ENCODE peak calls at places on chromosomes 7 and 10, in nine cellular contexts. One of them, this sample, is unnamed.

GRCh38 chr7:47254081-47255006 is 327.6 kb downstream of the TNS3 start:
- DNase-seq in posterior cingulate gyrus: peak
- DNase-seq in cardiac muscle cell: peak
- DNase-seq in lower lobe of right lung: peak
- DNase-seq in HT-29: peak
- DNase-seq in stimulated activated CD8-positive, alpha-beta memory T cell treated with anti-CD3 and anti-CD28 coated beads, Interleukin-2, amount 100 ng/mL, for 48 hours: peak
- DNase-seq in choroid plexus epithelial cell: peak
- DNase-seq in heart right ventricle: peak
- DNase-seq in NCI-H1105: peak
- DNase-seq in this sample: peak

GRCh38 chr7:12646139-12646538 is 41.3 kb upstream of the ARL4A start:
- DNase-seq in posterior cingulate gyrus: no peak
- DNase-seq in cardiac muscle cell: no peak
- DNase-seq in lower lobe of right lung: no peak
- DNase-seq in HT-29: no peak
- DNase-seq in stimulated activated CD8-positive, alpha-beta memory T cell treated with anti-CD3 and anti-CD28 coated beads, Interleukin-2, amount 100 ng/mL, for 48 hours: no peak
- DNase-seq in choroid plexus epithelial cell: peak
- DNase-seq in heart right ventricle: no peak
- DNase-seq in NCI-H1105: no peak
- DNase-seq in this sample: no peak

GRCh38 chr7:121397346-121397745 is 1.2 kb upstream of the FAM3C start:
- DNase-seq in posterior cingulate gyrus: no peak
- DNase-seq in cardiac muscle cell: no peak
- DNase-seq in lower lobe of right lung: no peak
- DNase-seq in HT-29: peak
- DNase-seq in stimulated activated CD8-positive, alpha-beta memory T cell treated with anti-CD3 and anti-CD28 coated beads, Interleukin-2, amount 100 ng/mL, for 48 hours: no peak
- DNase-seq in choroid plexus epithelial cell: no peak
- DNase-seq in heart right ventricle: no peak
- DNase-seq in NCI-H1105: no peak
- DNase-seq in this sample: no peak

GRCh38 chr10:5434017-5434753 is 21.8 kb downstream of the NET1 start:
- DNase-seq in posterior cingulate gyrus: no peak
- DNase-seq in cardiac muscle cell: peak
- DNase-seq in lower lobe of right lung: no peak
- DNase-seq in HT-29: peak
- DNase-seq in stimulated activated CD8-positive, alpha-beta memory T cell treated with anti-CD3 and anti-CD28 coated beads, Interleukin-2, amount 100 ng/mL, for 48 hours: no peak
- DNase-seq in choroid plexus epithelial cell: peak
- DNase-seq in heart right ventricle: no peak
- DNase-seq in NCI-H1105: no peak
- DNase-seq in this sample: no peak

GRCh38 chr10:88541116-88541626 is 41.9 kb downstream of the RNLS start:
- DNase-seq in posterior cingulate gyrus: no peak
- DNase-seq in cardiac muscle cell: no peak
- DNase-seq in lower lobe of right lung: no peak
- DNase-seq in HT-29: no peak
- DNase-seq in stimulated activated CD8-positive, alpha-beta memory T cell treated with anti-CD3 and anti-CD28 coated beads, Interleukin-2, amount 100 ng/mL, for 48 hours: no peak
- DNase-seq in choroid plexus epithelial cell: peak
- DNase-seq in heart right ventricle: no peak
- DNase-seq in NCI-H1105: no peak
- DNase-seq in this sample: no peak

GRCh38 chr7:19916011-19916410 is 142.6 kb upstream of the TMEM196 start:
- DNase-seq in posterior cingulate gyrus: no peak
- DNase-seq in cardiac muscle cell: no peak
- DNase-seq in lower lobe of right lung: no peak
- DNase-seq in HT-29: peak
- DNase-seq in stimulated activated CD8-positive, alpha-beta memory T cell treated with anti-CD3 and anti-CD28 coated beads, Interleukin-2, amount 100 ng/mL, for 48 hours: no peak
- DNase-seq in choroid plexus epithelial cell: no peak
- DNase-seq in heart right ventricle: no peak
- DNase-seq in NCI-H1105: no peak
- DNase-seq in this sample: no peak

GRCh38 chr10:24952146-24952700 is at the start of gene PRTFDC1:
- DNase-seq in posterior cingulate gyrus: peak
- DNase-seq in cardiac muscle cell: no peak
- DNase-seq in lower lobe of right lung: peak
- DNase-seq in HT-29: peak
- DNase-seq in stimulated activated CD8-positive, alpha-beta memory T cell treated with anti-CD3 and anti-CD28 coated beads, Interleukin-2, amount 100 ng/mL, for 48 hours: peak
- DNase-seq in choroid plexus epithelial cell: peak
- DNase-seq in heart right ventricle: peak
- DNase-seq in NCI-H1105: peak
- DNase-seq in this sample: no peak

GRCh38 chr10:89160339-89160738 is 46.8 kb downstream of the CH25H start:
- DNase-seq in posterior cingulate gyrus: no peak
- DNase-seq in cardiac muscle cell: no peak
- DNase-seq in lower lobe of right lung: no peak
- DNase-seq in HT-29: no peak
- DNase-seq in stimulated activated CD8-positive, alpha-beta memory T cell treated with anti-CD3 and anti-CD28 coated beads, Interleukin-2, amount 100 ng/mL, for 48 hours: no peak
- DNase-seq in choroid plexus epithelial cell: no peak
- DNase-seq in heart right ventricle: no peak
- DNase-seq in NCI-H1105: no peak
- DNase-seq in this sample: no peak

GRCh38 chr10:43702936-43703281 is 54.2 kb upstream of the ZNF32 start:
- DNase-seq in posterior cingulate gyrus: peak
- DNase-seq in cardiac muscle cell: no peak
- DNase-seq in lower lobe of right lung: no peak
- DNase-seq in HT-29: no peak
- DNase-seq in stimulated activated CD8-positive, alpha-beta memory T cell treated with anti-CD3 and anti-CD28 coated beads, Interleukin-2, amount 100 ng/mL, for 48 hours: no peak
- DNase-seq in choroid plexus epithelial cell: no peak
- DNase-seq in heart right ventricle: no peak
- DNase-seq in NCI-H1105: no peak
- DNase-seq in this sample: no peak

GRCh38 chr10:110783509-110784103 is 88.1 kb upstream of the PDCD4 start:
- DNase-seq in posterior cingulate gyrus: no peak
- DNase-seq in cardiac muscle cell: no peak
- DNase-seq in lower lobe of right lung: no peak
- DNase-seq in HT-29: no peak
- DNase-seq in stimulated activated CD8-positive, alpha-beta memory T cell treated with anti-CD3 and anti-CD28 coated beads, Interleukin-2, amount 100 ng/mL, for 48 hours: peak
- DNase-seq in choroid plexus epithelial cell: no peak
- DNase-seq in heart right ventricle: no peak
- DNase-seq in NCI-H1105: no peak
- DNase-seq in this sample: no peak

GRCh38 chr10:97016728-97017473 is 168.9 kb downstream of the SLIT1 start:
- DNase-seq in posterior cingulate gyrus: no peak
- DNase-seq in cardiac muscle cell: no peak
- DNase-seq in lower lobe of right lung: no peak
- DNase-seq in HT-29: no peak
- DNase-seq in stimulated activated CD8-positive, alpha-beta memory T cell treated with anti-CD3 and anti-CD28 coated beads, Interleukin-2, amount 100 ng/mL, for 48 hours: peak
- DNase-seq in choroid plexus epithelial cell: no peak
- DNase-seq in heart right ventricle: no peak
- DNase-seq in NCI-H1105: no peak
- DNase-seq in this sample: no peak

GRCh38 chr10:103609231-103610082 is 116.0 kb downstream of the NEURL1 start:
- DNase-seq in posterior cingulate gyrus: peak
- DNase-seq in cardiac muscle cell: no peak
- DNase-seq in lower lobe of right lung: no peak
- DNase-seq in HT-29: no peak
- DNase-seq in stimulated activated CD8-positive, alpha-beta memory T cell treated with anti-CD3 and anti-CD28 coated beads, Interleukin-2, amount 100 ng/mL, for 48 hours: no peak
- DNase-seq in choroid plexus epithelial cell: no peak
- DNase-seq in heart right ventricle: no peak
- DNase-seq in NCI-H1105: no peak
- DNase-seq in this sample: no peak

GRCh38 chr10:50470798-50471582 is 152.8 kb downstream of the SGMS1 start:
- DNase-seq in posterior cingulate gyrus: no peak
- DNase-seq in cardiac muscle cell: no peak
- DNase-seq in lower lobe of right lung: no peak
- DNase-seq in HT-29: peak
- DNase-seq in stimulated activated CD8-positive, alpha-beta memory T cell treated with anti-CD3 and anti-CD28 coated beads, Interleukin-2, amount 100 ng/mL, for 48 hours: no peak
- DNase-seq in choroid plexus epithelial cell: no peak
- DNase-seq in heart right ventricle: no peak
- DNase-seq in NCI-H1105: no peak
- DNase-seq in this sample: no peak

GRCh38 chr10:122307669-122308486 is 36.8 kb downstream of the BTBD16 start:
- DNase-seq in posterior cingulate gyrus: no peak
- DNase-seq in cardiac muscle cell: no peak
- DNase-seq in lower lobe of right lung: no peak
- DNase-seq in HT-29: peak
- DNase-seq in stimulated activated CD8-positive, alpha-beta memory T cell treated with anti-CD3 and anti-CD28 coated beads, Interleukin-2, amount 100 ng/mL, for 48 hours: no peak
- DNase-seq in choroid plexus epithelial cell: peak
- DNase-seq in heart right ventricle: peak
- DNase-seq in NCI-H1105: no peak
- DNase-seq in this sample: peak

GRCh38 chr7:97013555-97013954 is 8.2 kb downstream of the DLX6 start:
- DNase-seq in posterior cingulate gyrus: no peak
- DNase-seq in cardiac muscle cell: no peak
- DNase-seq in lower lobe of right lung: no peak
- DNase-seq in HT-29: no peak
- DNase-seq in stimulated activated CD8-positive, alpha-beta memory T cell treated with anti-CD3 and anti-CD28 coated beads, Interleukin-2, amount 100 ng/mL, for 48 hours: no peak
- DNase-seq in choroid plexus epithelial cell: no peak
- DNase-seq in heart right ventricle: no peak
- DNase-seq in NCI-H1105: no peak
- DNase-seq in this sample: no peak

GRCh38 chr7:122535086-122535485 is 163.8 kb downstream of the RNF133 start:
- DNase-seq in posterior cingulate gyrus: no peak
- DNase-seq in cardiac muscle cell: no peak
- DNase-seq in lower lobe of right lung: no peak
- DNase-seq in HT-29: no peak
- DNase-seq in stimulated activated CD8-positive, alpha-beta memory T cell treated with anti-CD3 and anti-CD28 coated beads, Interleukin-2, amount 100 ng/mL, for 48 hours: no peak
- DNase-seq in choroid plexus epithelial cell: no peak
- DNase-seq in heart right ventricle: no peak
- DNase-seq in NCI-H1105: no peak
- DNase-seq in this sample: no peak

GRCh38 chr7:2195403-2196246 is 37.1 kb downstream of the MAD1L1 start:
- DNase-seq in posterior cingulate gyrus: peak
- DNase-seq in cardiac muscle cell: no peak
- DNase-seq in lower lobe of right lung: no peak
- DNase-seq in HT-29: no peak
- DNase-seq in stimulated activated CD8-positive, alpha-beta memory T cell treated with anti-CD3 and anti-CD28 coated beads, Interleukin-2, amount 100 ng/mL, for 48 hours: no peak
- DNase-seq in choroid plexus epithelial cell: no peak
- DNase-seq in heart right ventricle: peak
- DNase-seq in NCI-H1105: peak
- DNase-seq in this sample: peak

GRCh38 chr10:101221479-101222246 is 7.6 kb downstream of the LBX1 start:
- DNase-seq in posterior cingulate gyrus: no peak
- DNase-seq in cardiac muscle cell: no peak
- DNase-seq in lower lobe of right lung: no peak
- DNase-seq in HT-29: no peak
- DNase-seq in stimulated activated CD8-positive, alpha-beta memory T cell treated with anti-CD3 and anti-CD28 coated beads, Interleukin-2, amount 100 ng/mL, for 48 hours: no peak
- DNase-seq in choroid plexus epithelial cell: no peak
- DNase-seq in heart right ventricle: no peak
- DNase-seq in NCI-H1105: no peak
- DNase-seq in this sample: no peak

GRCh38 chr7:135644154-135644553 is 18.2 kb upstream of the STMP1 start:
- DNase-seq in posterior cingulate gyrus: no peak
- DNase-seq in cardiac muscle cell: no peak
- DNase-seq in lower lobe of right lung: no peak
- DNase-seq in HT-29: no peak
- DNase-seq in stimulated activated CD8-positive, alpha-beta memory T cell treated with anti-CD3 and anti-CD28 coated beads, Interleukin-2, amount 100 ng/mL, for 48 hours: no peak
- DNase-seq in choroid plexus epithelial cell: peak
- DNase-seq in heart right ventricle: no peak
- DNase-seq in NCI-H1105: no peak
- DNase-seq in this sample: no peak

GRCh38 chr10:94069884-94070283 is 76.2 kb downstream of the PLCE1 start:
- DNase-seq in posterior cingulate gyrus: no peak
- DNase-seq in cardiac muscle cell: no peak
- DNase-seq in lower lobe of right lung: no peak
- DNase-seq in HT-29: no peak
- DNase-seq in stimulated activated CD8-positive, alpha-beta memory T cell treated with anti-CD3 and anti-CD28 coated beads, Interleukin-2, amount 100 ng/mL, for 48 hours: no peak
- DNase-seq in choroid plexus epithelial cell: no peak
- DNase-seq in heart right ventricle: no peak
- DNase-seq in NCI-H1105: no peak
- DNase-seq in this sample: no peak

GRCh38 chr10:34181545-34182300 is 633.4 kb downstream of the PARD3 start:
- DNase-seq in posterior cingulate gyrus: peak
- DNase-seq in cardiac muscle cell: peak
- DNase-seq in lower lobe of right lung: no peak
- DNase-seq in HT-29: no peak
- DNase-seq in stimulated activated CD8-positive, alpha-beta memory T cell treated with anti-CD3 and anti-CD28 coated beads, Interleukin-2, amount 100 ng/mL, for 48 hours: no peak
- DNase-seq in choroid plexus epithelial cell: peak
- DNase-seq in heart right ventricle: peak
- DNase-seq in NCI-H1105: no peak
- DNase-seq in this sample: no peak

GRCh38 chr10:33616921-33617320 is 282.5 kb upstream of the NRP1 start:
- DNase-seq in posterior cingulate gyrus: no peak
- DNase-seq in cardiac muscle cell: peak
- DNase-seq in lower lobe of right lung: no peak
- DNase-seq in HT-29: no peak
- DNase-seq in stimulated activated CD8-positive, alpha-beta memory T cell treated with anti-CD3 and anti-CD28 coated beads, Interleukin-2, amount 100 ng/mL, for 48 hours: no peak
- DNase-seq in choroid plexus epithelial cell: peak
- DNase-seq in heart right ventricle: no peak
- DNase-seq in NCI-H1105: no peak
- DNase-seq in this sample: no peak

GRCh38 chr7:127904706-127905056 is 126.6 kb downstream of the LRRC4 start:
- DNase-seq in posterior cingulate gyrus: no peak
- DNase-seq in cardiac muscle cell: no peak
- DNase-seq in lower lobe of right lung: no peak
- DNase-seq in HT-29: no peak
- DNase-seq in stimulated activated CD8-positive, alpha-beta memory T cell treated with anti-CD3 and anti-CD28 coated beads, Interleukin-2, amount 100 ng/mL, for 48 hours: no peak
- DNase-seq in choroid plexus epithelial cell: peak
- DNase-seq in heart right ventricle: no peak
- DNase-seq in NCI-H1105: no peak
- DNase-seq in this sample: no peak

GRCh38 chr10:112950714-112951348 is 784 bp downstream of the TCF7L2 start:
- DNase-seq in posterior cingulate gyrus: no peak
- DNase-seq in cardiac muscle cell: peak
- DNase-seq in lower lobe of right lung: peak
- DNase-seq in HT-29: peak
- DNase-seq in stimulated activated CD8-positive, alpha-beta memory T cell treated with anti-CD3 and anti-CD28 coated beads, Interleukin-2, amount 100 ng/mL, for 48 hours: no peak
- DNase-seq in choroid plexus epithelial cell: peak
- DNase-seq in heart right ventricle: peak
- DNase-seq in NCI-H1105: no peak
- DNase-seq in this sample: no peak

GRCh38 chr7:79337722-79338121 is 115.7 kb downstream of the MAGI2 start:
- DNase-seq in posterior cingulate gyrus: no peak
- DNase-seq in cardiac muscle cell: peak
- DNase-seq in lower lobe of right lung: no peak
- DNase-seq in HT-29: no peak
- DNase-seq in stimulated activated CD8-positive, alpha-beta memory T cell treated with anti-CD3 and anti-CD28 coated beads, Interleukin-2, amount 100 ng/mL, for 48 hours: no peak
- DNase-seq in choroid plexus epithelial cell: no peak
- DNase-seq in heart right ventricle: no peak
- DNase-seq in NCI-H1105: no peak
- DNase-seq in this sample: no peak

GRCh38 chr10:74500806-74501205 is 325.6 kb upstream of the KAT6B start:
- DNase-seq in posterior cingulate gyrus: no peak
- DNase-seq in cardiac muscle cell: no peak
- DNase-seq in lower lobe of right lung: no peak
- DNase-seq in HT-29: no peak
- DNase-seq in stimulated activated CD8-positive, alpha-beta memory T cell treated with anti-CD3 and anti-CD28 coated beads, Interleukin-2, amount 100 ng/mL, for 48 hours: no peak
- DNase-seq in choroid plexus epithelial cell: peak
- DNase-seq in heart right ventricle: no peak
- DNase-seq in NCI-H1105: no peak
- DNase-seq in this sample: no peak

GRCh38 chr7:690478-691360 is 35.8 kb upstream of the DNAAF5 start:
- DNase-seq in posterior cingulate gyrus: no peak
- DNase-seq in cardiac muscle cell: no peak
- DNase-seq in lower lobe of right lung: no peak
- DNase-seq in HT-29: no peak
- DNase-seq in stimulated activated CD8-positive, alpha-beta memory T cell treated with anti-CD3 and anti-CD28 coated beads, Interleukin-2, amount 100 ng/mL, for 48 hours: no peak
- DNase-seq in choroid plexus epithelial cell: no peak
- DNase-seq in heart right ventricle: no peak
- DNase-seq in NCI-H1105: no peak
- DNase-seq in this sample: no peak

GRCh38 chr7:38291117-38291647 is 17.7 kb upstream of the TARP start:
- DNase-seq in posterior cingulate gyrus: no peak
- DNase-seq in cardiac muscle cell: no peak
- DNase-seq in lower lobe of right lung: no peak
- DNase-seq in HT-29: no peak
- DNase-seq in stimulated activated CD8-positive, alpha-beta memory T cell treated with anti-CD3 and anti-CD28 coated beads, Interleukin-2, amount 100 ng/mL, for 48 hours: no peak
- DNase-seq in choroid plexus epithelial cell: peak
- DNase-seq in heart right ventricle: no peak
- DNase-seq in NCI-H1105: no peak
- DNase-seq in this sample: no peak

GRCh38 chr7:51090411-51090810 is 226.2 kb downstream of the COBL start:
- DNase-seq in posterior cingulate gyrus: no peak
- DNase-seq in cardiac muscle cell: no peak
- DNase-seq in lower lobe of right lung: no peak
- DNase-seq in HT-29: no peak
- DNase-seq in stimulated activated CD8-positive, alpha-beta memory T cell treated with anti-CD3 and anti-CD28 coated beads, Interleukin-2, amount 100 ng/mL, for 48 hours: no peak
- DNase-seq in choroid plexus epithelial cell: no peak
- DNase-seq in heart right ventricle: no peak
- DNase-seq in NCI-H1105: no peak
- DNase-seq in this sample: no peak

GRCh38 chr10:43965033-43965917 is 316.6 kb upstream of the ZNF32 start:
- DNase-seq in posterior cingulate gyrus: no peak
- DNase-seq in cardiac muscle cell: no peak
- DNase-seq in lower lobe of right lung: no peak
- DNase-seq in HT-29: no peak
- DNase-seq in stimulated activated CD8-positive, alpha-beta memory T cell treated with anti-CD3 and anti-CD28 coated beads, Interleukin-2, amount 100 ng/mL, for 48 hours: no peak
- DNase-seq in choroid plexus epithelial cell: peak
- DNase-seq in heart right ventricle: peak
- DNase-seq in NCI-H1105: no peak
- DNase-seq in this sample: peak

GRCh38 chr7:29641651-29642050 is 78.0 kb downstream of the PRR15 start:
- DNase-seq in posterior cingulate gyrus: no peak
- DNase-seq in cardiac muscle cell: no peak
- DNase-seq in lower lobe of right lung: no peak
- DNase-seq in HT-29: no peak
- DNase-seq in stimulated activated CD8-positive, alpha-beta memory T cell treated with anti-CD3 and anti-CD28 coated beads, Interleukin-2, amount 100 ng/mL, for 48 hours: no peak
- DNase-seq in choroid plexus epithelial cell: no peak
- DNase-seq in heart right ventricle: no peak
- DNase-seq in NCI-H1105: no peak
- DNase-seq in this sample: peak

This sample was measured in gastrocnemius medialis.